ENCODE peak calls at places on chromosome 16, in five cellular contexts. Q is AG08395, D is RCC 7860, B is non-pigmented ciliary epithelial cell, K is caudate nucleus. P is an unnamed sample.

GRCh38 chr16:75566889-75567255 is 693 bp downstream of the GABARAPL2 start:
- DNase-seq in Q (no peak), D (no peak), B (no peak), K (no peak), P (no peak)

GRCh38 chr16:74721716-74722115 is 21.1 kb upstream of the MLKL start:
- DNase-seq in Q (no peak), D (no peak), B (no peak), K (no peak), P (no peak)

GRCh38 chr16:52812945-52813556 is 239.6 kb downstream of the CHD9NB start:
- DNase-seq in Q (peak), D (peak), B (peak), K (no peak), P (peak)

GRCh38 chr16:56871172-56871593 is 6.2 kb downstream of the SLC12A3 start:
- DNase-seq in Q (peak), D (peak), B (no peak), K (no peak), P (no peak)

GRCh38 chr16:12503201-12503600 is 300.5 kb downstream of the CPPED1 start:
- DNase-seq in Q (no peak), D (no peak), B (no peak), K (no peak), P (no peak)

GRCh38 chr16:53629151-53629550 is 74.5 kb downstream of the RPGRIP1L start:
- DNase-seq in Q (no peak), D (no peak), B (no peak), K (no peak), P (no peak)

GRCh38 chr16:18953535-18953934 is 27.3 kb upstream of the SMG1 start:
- DNase-seq in Q (no peak), D (no peak), B (no peak), K (no peak), P (no peak)

GRCh38 chr16:21663889-21664647 is at the start of gene OTOA:
- DNase-seq in Q (no peak), D (no peak), B (no peak), K (no peak), P (no peak)

GRCh38 chr16:24839347-24839972 is 6.3 kb upstream of the SLC5A11 start:
- DNase-seq in Q (no peak), D (peak), B (no peak), K (no peak), P (peak)

GRCh38 chr16:16025214-16025968 is 76.0 kb downstream of the ABCC1 start:
- DNase-seq in Q (peak), D (peak), B (peak), K (no peak), P (no peak)

GRCh38 chr16:78770353-78771091 is 671.1 kb downstream of the WWOX start:
- DNase-seq in Q (peak), D (no peak), B (no peak), K (peak), P (no peak)

GRCh38 chr16:69319381-69319780 is 8.2 kb downstream of the VPS4A start:
- DNase-seq in Q (no peak), D (no peak), B (no peak), K (no peak), P (no peak)

GRCh38 chr16:88783391-88784073 is 1.5 kb downstream of the PIEZO1 start:
- DNase-seq in Q (no peak), D (no peak), B (no peak), K (peak), P (no peak)

GRCh38 chr16:47467501-47467900 is 6.4 kb downstream of the PHKB start:
- DNase-seq in Q (no peak), D (no peak), B (no peak), K (no peak), P (no peak)

GRCh38 chr16:66842765-66843164 is 1.4 kb upstream of the CA7 start:
- DNase-seq in Q (no peak), D (no peak), B (peak), K (no peak), P (no peak)

GRCh38 chr16:75256871-75257343 is 5.5 kb upstream of the BCAR1 start:
- DNase-seq in Q (peak), D (no peak), B (no peak), K (no peak), P (no peak)

GRCh38 chr16:50548659-50549560 is 714 bp downstream of the NKD1 start:
- DNase-seq in Q (no peak), D (no peak), B (no peak), K (no peak), P (no peak)

GRCh38 chr16:50151744-50152143 is 1.4 kb upstream of the TENT4B start:
- DNase-seq in Q (no peak), D (no peak), B (no peak), K (no peak), P (no peak)

GRCh38 chr16:84829168-84829965 is 9.6 kb downstream of the CRISPLD2 start:
- DNase-seq in Q (peak), D (peak), B (no peak), K (no peak), P (peak)

GRCh38 chr16:64398795-64399194 is 723.1 kb downstream of the CDH11 start:
- DNase-seq in Q (no peak), D (no peak), B (no peak), K (no peak), P (no peak)

GRCh38 chr16:4902038-4902437 is 34.9 kb downstream of the PPL start:
- DNase-seq in Q (no peak), D (no peak), B (no peak), K (no peak), P (no peak)

GRCh38 chr16:77273-77806 is 685 bp upstream of the MPG start:
- DNase-seq in Q (peak), D (no peak), B (no peak), K (no peak), P (no peak)

GRCh38 chr16:75000481-75001081 is 1.8 kb downstream of the ZNRF1 start:
- DNase-seq in Q (peak), D (peak), B (no peak), K (no peak), P (no peak)

GRCh38 chr16:23145186-23145585 is 4.1 kb downstream of the USP31 start:
- DNase-seq in Q (no peak), D (peak), B (no peak), K (no peak), P (peak)

GRCh38 chr16:81415757-81416156 is 28.9 kb upstream of the CMIP start:
- DNase-seq in Q (no peak), D (no peak), B (no peak), K (no peak), P (no peak)

GRCh38 chr16:52592778-52593177 is 45.8 kb upstream of the TOX3 start:
- DNase-seq in Q (no peak), D (no peak), B (no peak), K (no peak), P (no peak)

GRCh38 chr16:751152-752007 is 9.2 kb upstream of the MSLN start:
- DNase-seq in Q (no peak), D (no peak), B (no peak), K (no peak), P (no peak)

GRCh38 chr16:52114414-52114813 is 432.5 kb downstream of the TOX3 start:
- DNase-seq in Q (no peak), D (no peak), B (no peak), K (no peak), P (no peak)

GRCh38 chr16:8632675-8633182 is 11.2 kb downstream of the METTL22 start:
- DNase-seq in Q (no peak), D (no peak), B (no peak), K (no peak), P (no peak)

GRCh38 chr16:10242916-10243315 is 60.7 kb upstream of the GRIN2A start:
- DNase-seq in Q (no peak), D (no peak), B (no peak), K (no peak), P (no peak)

GRCh38 chr16:19363741-19364140 is 53.9 kb upstream of the TMC5 start:
- DNase-seq in Q (no peak), D (no peak), B (no peak), K (no peak), P (no peak)

P was measured in epithelial cell of proximal tubule.